ENCODE peak calls at places on chromosome 11, in seven cellular contexts. One of them, this sample, is unnamed.

GRCh38 chr11:122081073-122081472 is 34.9 kb downstream of the BLID start:
- DNase-seq in cardiac muscle cell: no peak
- DNase-seq in right lobe of liver: no peak
- DNase-seq in AG04449: no peak
- DNase-seq in stomach: no peak
- DNase-seq in uterus: no peak
- DNase-seq in astrocyte of the spinal cord: no peak
- DNase-seq in this sample: no peak

GRCh38 chr11:103536335-103536722 is 427.1 kb downstream of the DYNC2H1 start:
- DNase-seq in cardiac muscle cell: peak
- DNase-seq in right lobe of liver: no peak
- DNase-seq in AG04449: no peak
- DNase-seq in stomach: no peak
- DNase-seq in uterus: no peak
- DNase-seq in astrocyte of the spinal cord: no peak
- DNase-seq in this sample: no peak

GRCh38 chr11:79352304-79352703 is 88.5 kb downstream of the TENM4 start:
- DNase-seq in cardiac muscle cell: no peak
- DNase-seq in right lobe of liver: no peak
- DNase-seq in AG04449: no peak
- DNase-seq in stomach: no peak
- DNase-seq in uterus: no peak
- DNase-seq in astrocyte of the spinal cord: no peak
- DNase-seq in this sample: no peak

GRCh38 chr11:65613091-65613928 is 711 bp downstream of the MAP3K11 start:
- DNase-seq in cardiac muscle cell: no peak
- DNase-seq in right lobe of liver: peak
- DNase-seq in AG04449: no peak
- DNase-seq in stomach: peak
- DNase-seq in uterus: peak
- DNase-seq in astrocyte of the spinal cord: no peak
- DNase-seq in this sample: no peak

GRCh38 chr11:116563713-116564050 is 209.1 kb downstream of the BUD13 start:
- DNase-seq in cardiac muscle cell: no peak
- DNase-seq in right lobe of liver: no peak
- DNase-seq in AG04449: no peak
- DNase-seq in stomach: no peak
- DNase-seq in uterus: no peak
- DNase-seq in astrocyte of the spinal cord: peak
- DNase-seq in this sample: no peak

GRCh38 chr11:118606157-118606843 is 1.1 kb upstream of the PHLDB1 start:
- DNase-seq in cardiac muscle cell: peak
- DNase-seq in right lobe of liver: no peak
- DNase-seq in AG04449: no peak
- DNase-seq in stomach: peak
- DNase-seq in uterus: no peak
- DNase-seq in astrocyte of the spinal cord: no peak
- DNase-seq in this sample: no peak

GRCh38 chr11:100823360-100823759 is 136.3 kb downstream of the ARHGAP42 start:
- DNase-seq in cardiac muscle cell: peak
- DNase-seq in right lobe of liver: no peak
- DNase-seq in AG04449: no peak
- DNase-seq in stomach: no peak
- DNase-seq in uterus: no peak
- DNase-seq in astrocyte of the spinal cord: peak
- DNase-seq in this sample: no peak

GRCh38 chr11:65965986-65966762 is 4.6 kb downstream of the SART1 start:
- DNase-seq in cardiac muscle cell: no peak
- DNase-seq in right lobe of liver: no peak
- DNase-seq in AG04449: no peak
- DNase-seq in stomach: no peak
- DNase-seq in uterus: no peak
- DNase-seq in astrocyte of the spinal cord: no peak
- DNase-seq in this sample: no peak

GRCh38 chr11:65434057-65434666 is 11.6 kb downstream of the NEAT1 start:
- DNase-seq in cardiac muscle cell: peak
- DNase-seq in right lobe of liver: no peak
- DNase-seq in AG04449: no peak
- DNase-seq in stomach: no peak
- DNase-seq in uterus: no peak
- DNase-seq in astrocyte of the spinal cord: peak
- DNase-seq in this sample: no peak

GRCh38 chr11:119218141-119218878 is 12.2 kb downstream of the CBL start:
- DNase-seq in cardiac muscle cell: peak
- DNase-seq in right lobe of liver: no peak
- DNase-seq in AG04449: peak
- DNase-seq in stomach: no peak
- DNase-seq in uterus: no peak
- DNase-seq in astrocyte of the spinal cord: peak
- DNase-seq in this sample: no peak

GRCh38 chr11:19869946-19870589 is 157.4 kb downstream of the NAV2 start:
- DNase-seq in cardiac muscle cell: no peak
- DNase-seq in right lobe of liver: no peak
- DNase-seq in AG04449: no peak
- DNase-seq in stomach: no peak
- DNase-seq in uterus: no peak
- DNase-seq in astrocyte of the spinal cord: no peak
- DNase-seq in this sample: no peak

GRCh38 chr11:110452720-110453119 is 23.0 kb downstream of the FDX1 start:
- DNase-seq in cardiac muscle cell: no peak
- DNase-seq in right lobe of liver: no peak
- DNase-seq in AG04449: no peak
- DNase-seq in stomach: no peak
- DNase-seq in uterus: no peak
- DNase-seq in astrocyte of the spinal cord: no peak
- DNase-seq in this sample: no peak

GRCh38 chr11:88806410-88806809 is 259.4 kb downstream of the GRM5 start:
- DNase-seq in cardiac muscle cell: no peak
- DNase-seq in right lobe of liver: no peak
- DNase-seq in AG04449: no peak
- DNase-seq in stomach: no peak
- DNase-seq in uterus: no peak
- DNase-seq in astrocyte of the spinal cord: no peak
- DNase-seq in this sample: no peak

GRCh38 chr11:793556-793955 is 3.7 kb upstream of the CEND1 start:
- DNase-seq in cardiac muscle cell: no peak
- DNase-seq in right lobe of liver: no peak
- DNase-seq in AG04449: no peak
- DNase-seq in stomach: no peak
- DNase-seq in uterus: no peak
- DNase-seq in astrocyte of the spinal cord: no peak
- DNase-seq in this sample: no peak

GRCh38 chr11:121106812-121107211 is 5.8 kb downstream of the TECTA start:
- DNase-seq in cardiac muscle cell: no peak
- DNase-seq in right lobe of liver: no peak
- DNase-seq in AG04449: no peak
- DNase-seq in stomach: no peak
- DNase-seq in uterus: no peak
- DNase-seq in astrocyte of the spinal cord: no peak
- DNase-seq in this sample: no peak

GRCh38 chr11:126816655-126817054 is 183.9 kb downstream of the KIRREL3 start:
- DNase-seq in cardiac muscle cell: peak
- DNase-seq in right lobe of liver: no peak
- DNase-seq in AG04449: no peak
- DNase-seq in stomach: peak
- DNase-seq in uterus: no peak
- DNase-seq in astrocyte of the spinal cord: peak
- DNase-seq in this sample: no peak

GRCh38 chr11:22711212-22711770 is 44.9 kb downstream of the GAS2 start:
- DNase-seq in cardiac muscle cell: no peak
- DNase-seq in right lobe of liver: no peak
- DNase-seq in AG04449: no peak
- DNase-seq in stomach: no peak
- DNase-seq in uterus: no peak
- DNase-seq in astrocyte of the spinal cord: no peak
- DNase-seq in this sample: no peak

GRCh38 chr11:73539506-73540084 is 58.3 kb downstream of the FAM168A start:
- DNase-seq in cardiac muscle cell: no peak
- DNase-seq in right lobe of liver: no peak
- DNase-seq in AG04449: no peak
- DNase-seq in stomach: no peak
- DNase-seq in uterus: no peak
- DNase-seq in astrocyte of the spinal cord: no peak
- DNase-seq in this sample: no peak

GRCh38 chr11:61728940-61729219 is 23.6 kb upstream of the MYRF start:
- DNase-seq in cardiac muscle cell: peak
- DNase-seq in right lobe of liver: no peak
- DNase-seq in AG04449: no peak
- DNase-seq in stomach: no peak
- DNase-seq in uterus: no peak
- DNase-seq in astrocyte of the spinal cord: peak
- DNase-seq in this sample: no peak

GRCh38 chr11:74581954-74582547 is 10.3 kb upstream of the POLD3 start:
- DNase-seq in cardiac muscle cell: no peak
- DNase-seq in right lobe of liver: no peak
- DNase-seq in AG04449: no peak
- DNase-seq in stomach: no peak
- DNase-seq in uterus: no peak
- DNase-seq in astrocyte of the spinal cord: no peak
- DNase-seq in this sample: no peak

GRCh38 chr11:103773059-103773458 is 263.4 kb upstream of the DDI1 start:
- DNase-seq in cardiac muscle cell: peak
- DNase-seq in right lobe of liver: no peak
- DNase-seq in AG04449: peak
- DNase-seq in stomach: no peak
- DNase-seq in uterus: no peak
- DNase-seq in astrocyte of the spinal cord: peak
- DNase-seq in this sample: no peak

GRCh38 chr11:94027210-94027609 is 6.1 kb downstream of the HEPHL1 start:
- DNase-seq in cardiac muscle cell: no peak
- DNase-seq in right lobe of liver: no peak
- DNase-seq in AG04449: no peak
- DNase-seq in stomach: no peak
- DNase-seq in uterus: no peak
- DNase-seq in astrocyte of the spinal cord: no peak
- DNase-seq in this sample: no peak

GRCh38 chr11:119056397-119056999 is 507 bp downstream of the HYOU1 start:
- DNase-seq in cardiac muscle cell: peak
- DNase-seq in right lobe of liver: peak
- DNase-seq in AG04449: no peak
- DNase-seq in stomach: peak
- DNase-seq in uterus: no peak
- DNase-seq in astrocyte of the spinal cord: no peak
- DNase-seq in this sample: no peak

GRCh38 chr11:64384981-64385952 is 26.3 kb downstream of the RPS6KA4 start:
- DNase-seq in cardiac muscle cell: no peak
- DNase-seq in right lobe of liver: no peak
- DNase-seq in AG04449: no peak
- DNase-seq in stomach: no peak
- DNase-seq in uterus: no peak
- DNase-seq in astrocyte of the spinal cord: no peak
- DNase-seq in this sample: no peak

GRCh38 chr11:17936790-17937189 is 76.1 kb downstream of the SERGEF start:
- DNase-seq in cardiac muscle cell: no peak
- DNase-seq in right lobe of liver: no peak
- DNase-seq in AG04449: no peak
- DNase-seq in stomach: no peak
- DNase-seq in uterus: no peak
- DNase-seq in astrocyte of the spinal cord: no peak
- DNase-seq in this sample: no peak

GRCh38 chr11:69644071-69644961 is 3.4 kb downstream of the CCND1 start:
- DNase-seq in cardiac muscle cell: peak
- DNase-seq in right lobe of liver: peak
- DNase-seq in AG04449: peak
- DNase-seq in stomach: peak
- DNase-seq in uterus: peak
- DNase-seq in astrocyte of the spinal cord: peak
- DNase-seq in this sample: no peak
- TF ChIP-seq CTCF in cardiac muscle cell: peak
- TF ChIP-seq CTCF in right lobe of liver: peak
- TF ChIP-seq CTCF in AG04449: peak
- TF ChIP-seq CTCF in stomach: peak
- TF ChIP-seq CTCF in uterus: no peak
- TF ChIP-seq CTCF in astrocyte of the spinal cord: peak
- TF ChIP-seq CTCF in this sample: no peak

DNA sequence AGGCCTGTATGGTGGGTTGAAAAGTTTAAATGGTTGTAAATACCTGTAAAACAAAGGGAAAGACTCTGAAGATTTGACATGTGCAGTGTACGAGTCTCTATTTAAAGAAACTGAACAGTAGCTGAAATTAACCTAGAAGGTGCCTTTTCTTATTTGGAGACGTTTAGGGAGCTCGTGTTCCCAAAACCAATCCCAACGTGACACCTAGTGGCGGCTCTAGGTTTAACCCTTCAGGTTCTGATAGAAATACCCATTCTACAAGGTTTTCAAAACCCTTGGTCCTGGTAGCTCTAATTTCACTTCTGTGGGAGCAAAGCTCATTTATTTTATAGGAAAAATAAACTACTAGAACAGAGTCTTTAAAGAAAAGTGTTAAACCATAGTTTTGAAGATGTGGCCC is 258.3 kb downstream of the LRRC4C start:
- DNase-seq in cardiac muscle cell: peak
- DNase-seq in right lobe of liver: no peak
- DNase-seq in AG04449: no peak
- DNase-seq in stomach: peak
- DNase-seq in uterus: no peak
- DNase-seq in astrocyte of the spinal cord: peak
- DNase-seq in this sample: no peak
- TF ChIP-seq CTCF in cardiac muscle cell: peak
- TF ChIP-seq CTCF in right lobe of liver: peak
- TF ChIP-seq CTCF in AG04449: peak
- TF ChIP-seq CTCF in stomach: no peak
- TF ChIP-seq CTCF in uterus: no peak
- TF ChIP-seq CTCF in astrocyte of the spinal cord: peak
- TF ChIP-seq CTCF in this sample: no peak

GRCh38 chr11:107916671-107917241 is 11.5 kb upstream of the RAB39A start:
- DNase-seq in cardiac muscle cell: peak
- DNase-seq in right lobe of liver: no peak
- DNase-seq in AG04449: no peak
- DNase-seq in stomach: peak
- DNase-seq in uterus: no peak
- DNase-seq in astrocyte of the spinal cord: no peak
- DNase-seq in this sample: no peak
- TF ChIP-seq CTCF in cardiac muscle cell: peak
- TF ChIP-seq CTCF in right lobe of liver: peak
- TF ChIP-seq CTCF in AG04449: peak
- TF ChIP-seq CTCF in stomach: no peak
- TF ChIP-seq CTCF in uterus: no peak
- TF ChIP-seq CTCF in astrocyte of the spinal cord: peak
- TF ChIP-seq CTCF in this sample: no peak

DNA sequence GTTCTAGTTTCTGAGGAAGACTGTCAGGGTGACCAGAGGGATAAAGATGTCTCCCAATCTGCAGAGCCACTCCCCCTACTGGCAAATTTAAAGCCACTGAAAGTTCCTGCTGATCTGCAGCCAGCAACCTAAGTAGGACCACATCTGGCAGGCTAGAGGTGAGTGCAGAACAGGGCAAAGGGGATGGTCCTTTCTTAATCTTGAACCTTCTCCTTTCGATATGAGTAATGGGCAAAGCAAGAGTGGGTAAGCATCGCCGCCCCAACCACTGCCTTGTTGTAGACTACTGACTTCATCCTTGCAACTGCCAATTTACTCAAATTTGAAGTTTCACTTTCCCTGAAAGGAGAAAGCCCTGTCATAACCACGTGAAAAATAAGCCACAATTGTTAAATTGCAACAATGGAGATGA is 30.7 kb downstream of the SCUBE2 start:
- DNase-seq in cardiac muscle cell: no peak
- DNase-seq in right lobe of liver: no peak
- DNase-seq in AG04449: no peak
- DNase-seq in stomach: no peak
- DNase-seq in uterus: no peak
- DNase-seq in astrocyte of the spinal cord: no peak
- DNase-seq in this sample: no peak
- TF ChIP-seq CTCF in cardiac muscle cell: peak
- TF ChIP-seq CTCF in right lobe of liver: no peak
- TF ChIP-seq CTCF in AG04449: no peak
- TF ChIP-seq CTCF in stomach: no peak
- TF ChIP-seq CTCF in uterus: no peak
- TF ChIP-seq CTCF in astrocyte of the spinal cord: no peak
- TF ChIP-seq CTCF in this sample: no peak

This sample was measured in omental fat pad.